ENCODE peak calls at places on chromosome 11, in ten cellular contexts. B, C, O, V, W, X, E, L, J and N are unnamed samples.

GRCh38 chr11:14446701-14447169 is 52.9 kb downstream of the COPB1 start:
- DNase-seq in B (no peak), C (no peak), O (no peak), V (no peak), W (no peak), X (no peak), E (no peak), L (peak), J (no peak), N (no peak)

GRCh38 chr11:111460752-111461305 is 51.4 kb downstream of the BTG4 start:
- DNase-seq in B (no peak), C (no peak), O (no peak), V (no peak), W (no peak), X (no peak), E (peak), L (peak), J (no peak), N (no peak)

GRCh38 chr11:70680781-70681281 is 282.5 kb downstream of the CTTN start:
- DNase-seq in B (no peak), C (no peak), O (no peak), V (no peak), W (no peak), X (no peak), E (no peak), L (no peak), J (no peak), N (no peak)

GRCh38 chr11:65555693-65556231 is 2.4 kb downstream of the LTBP3 start:
- DNase-seq in B (peak), C (peak), O (no peak), V (peak), W (no peak), X (no peak), E (peak), L (peak), J (no peak), N (no peak)

GRCh38 chr11:7019500-7020182 is 505 bp downstream of the ZNF214 start:
- DNase-seq in B (peak), C (peak), O (no peak), V (peak), W (peak), X (no peak), E (no peak), L (peak), J (peak), N (peak)

GRCh38 chr11:75802913-75803820 is 11.8 kb upstream of the UVRAG start:
- DNase-seq in B (peak), C (peak), O (peak), V (peak), W (no peak), X (peak), E (peak), L (peak), J (peak), N (no peak)

GRCh38 chr11:4665424-4665823 is 21.6 kb downstream of the OR51E1 start:
- DNase-seq in B (no peak), C (no peak), O (no peak), V (no peak), W (no peak), X (no peak), E (no peak), L (peak), J (no peak), N (no peak)

GRCh38 chr11:2256293-2256913 is 14.0 kb downstream of the ASCL2 start:
- DNase-seq in B (no peak), C (no peak), O (no peak), V (peak), W (peak), X (no peak), E (peak), L (no peak), J (no peak), N (no peak)

GRCh38 chr11:34086554-34087278 is 18.7 kb upstream of the NAT10 start:
- DNase-seq in B (no peak), C (no peak), O (no peak), V (no peak), W (no peak), X (no peak), E (no peak), L (peak), J (no peak), N (no peak)

GRCh38 chr11:93890441-93891051 is 40.1 kb upstream of the VSTM5 start:
- DNase-seq in B (no peak), C (no peak), O (no peak), V (no peak), W (no peak), X (no peak), E (no peak), L (no peak), J (no peak), N (no peak)

GRCh38 chr11:44968510-44968909 is 17.8 kb upstream of the TP53I11 start:
- DNase-seq in B (no peak), C (no peak), O (no peak), V (no peak), W (no peak), X (no peak), E (no peak), L (no peak), J (no peak), N (no peak)

GRCh38 chr11:75490221-75491181 is 35.2 kb downstream of the GDPD5 start:
- DNase-seq in B (no peak), C (no peak), O (no peak), V (no peak), W (no peak), X (no peak), E (no peak), L (peak), J (no peak), N (no peak)

GRCh38 chr11:44637477-44637876 is 72.0 kb downstream of the CD82 start:
- DNase-seq in B (no peak), C (no peak), O (no peak), V (no peak), W (no peak), X (no peak), E (no peak), L (no peak), J (no peak), N (no peak)

GRCh38 chr11:70289582-70289981 is 19.1 kb downstream of the PPFIA1 start:
- DNase-seq in B (no peak), C (no peak), O (no peak), V (no peak), W (no peak), X (no peak), E (no peak), L (no peak), J (no peak), N (no peak)

GRCh38 chr11:43942651-43943356 is 367 bp downstream of the C11orf96 start:
- DNase-seq in B (no peak), C (peak), O (no peak), V (peak), W (peak), X (no peak), E (peak), L (peak), J (peak), N (no peak)

GRCh38 chr11:19076744-19077589 is 16.4 kb upstream of the MRGPRX2 start:
- DNase-seq in B (no peak), C (peak), O (peak), V (peak), W (peak), X (peak), E (peak), L (peak), J (peak), N (peak)

GRCh38 chr11:41201156-41201555 is 258.3 kb downstream of the LRRC4C start:
- DNase-seq in B (no peak), C (no peak), O (no peak), V (peak), W (no peak), X (peak), E (no peak), L (peak), J (peak), N (no peak)

GRCh38 chr11:73968356-73968966 is 14.2 kb downstream of the UCP2 start:
- DNase-seq in B (no peak), C (no peak), O (no peak), V (no peak), W (no peak), X (no peak), E (no peak), L (no peak), J (no peak), N (no peak)
- TF ChIP-seq CTCF in B (no peak), C (no peak), O (no peak), V (no peak), W (no peak), X (no peak), E (no peak), L (no peak), J (no peak), N (no peak)

GRCh38 chr11:119572481-119573424 is 149.8 kb upstream of the THY1 start:
- DNase-seq in B (no peak), C (no peak), O (no peak), V (peak), W (no peak), X (no peak), E (no peak), L (no peak), J (no peak), N (peak)
- TF ChIP-seq CTCF in B (no peak), C (no peak), O (no peak), V (peak), W (no peak), X (no peak), E (no peak), L (no peak), J (peak), N (peak)

GRCh38 chr11:133347988-133348387 is 184.3 kb downstream of the OPCML start:
- DNase-seq in B (no peak), C (no peak), O (no peak), V (no peak), W (no peak), X (no peak), E (no peak), L (no peak), J (no peak), N (no peak)

GRCh38 chr11:133354069-133354468 is 178.2 kb downstream of the OPCML start:
- DNase-seq in B (no peak), C (no peak), O (no peak), V (no peak), W (no peak), X (no peak), E (no peak), L (peak), J (no peak), N (no peak)

GRCh38 chr11:133355095-133355494 is 177.2 kb downstream of the OPCML start:
- DNase-seq in B (no peak), C (no peak), O (no peak), V (no peak), W (no peak), X (no peak), E (no peak), L (no peak), J (no peak), N (no peak)

GRCh38 chr11:133350045-133350444 is 182.3 kb downstream of the OPCML start:
- DNase-seq in B (no peak), C (no peak), O (no peak), V (no peak), W (no peak), X (no peak), E (no peak), L (no peak), J (no peak), N (no peak)
- TF ChIP-seq CTCF in B (no peak), C (no peak), O (no peak), V (no peak), W (no peak), X (no peak), E (no peak), L (no peak), J (no peak), N (no peak)

DNA sequence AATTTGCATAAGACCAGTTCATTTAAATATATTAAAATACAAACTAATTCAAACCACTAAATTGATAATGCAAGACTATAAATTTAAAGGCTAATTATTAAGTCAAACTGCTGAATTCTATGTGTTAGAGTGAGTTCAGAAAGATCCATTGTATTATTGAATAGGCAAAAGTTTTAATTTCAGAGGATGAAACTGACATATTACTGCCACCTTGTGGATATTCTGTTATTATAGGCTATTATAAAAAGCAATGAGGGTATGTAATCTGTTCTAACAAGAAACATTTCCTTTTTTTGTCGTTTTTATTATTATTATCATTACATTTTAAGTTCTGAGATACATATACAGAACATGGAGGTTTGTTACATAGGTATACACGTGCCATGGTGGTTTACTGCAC is 20.9 kb upstream of the NAALAD2 start:
- DNase-seq in B (no peak), C (no peak), O (no peak), V (no peak), W (no peak), X (peak), E (no peak), L (no peak), J (no peak), N (no peak)
- TF ChIP-seq CTCF in B (no peak), C (peak), O (peak), V (peak), W (peak), X (peak), E (no peak), L (peak), J (peak), N (peak)

DNA sequence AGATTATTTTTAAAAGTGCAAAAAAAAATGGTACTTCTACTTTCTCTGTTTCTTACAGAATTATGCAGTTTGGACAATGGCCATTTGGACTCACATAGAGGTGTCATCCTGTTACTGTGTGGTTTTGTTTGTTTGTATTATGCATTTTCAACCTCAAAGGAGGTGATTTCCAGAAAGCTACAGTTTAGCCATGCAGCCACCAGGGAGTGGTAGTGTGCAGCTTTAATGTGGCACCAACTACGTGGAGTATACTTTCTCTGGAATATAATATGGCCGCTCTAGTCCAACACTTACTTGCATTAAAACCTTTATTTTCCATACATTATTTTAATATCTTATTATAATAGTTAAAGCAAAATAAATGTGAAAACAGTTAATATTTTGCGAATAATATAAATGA is 469.9 kb upstream of the KIRREL3 start:
- DNase-seq in B (no peak), C (no peak), O (no peak), V (peak), W (no peak), X (peak), E (no peak), L (no peak), J (no peak), N (no peak)
- TF ChIP-seq CTCF in B (no peak), C (no peak), O (no peak), V (peak), W (peak), X (peak), E (no peak), L (peak), J (peak), N (peak)

DNA sequence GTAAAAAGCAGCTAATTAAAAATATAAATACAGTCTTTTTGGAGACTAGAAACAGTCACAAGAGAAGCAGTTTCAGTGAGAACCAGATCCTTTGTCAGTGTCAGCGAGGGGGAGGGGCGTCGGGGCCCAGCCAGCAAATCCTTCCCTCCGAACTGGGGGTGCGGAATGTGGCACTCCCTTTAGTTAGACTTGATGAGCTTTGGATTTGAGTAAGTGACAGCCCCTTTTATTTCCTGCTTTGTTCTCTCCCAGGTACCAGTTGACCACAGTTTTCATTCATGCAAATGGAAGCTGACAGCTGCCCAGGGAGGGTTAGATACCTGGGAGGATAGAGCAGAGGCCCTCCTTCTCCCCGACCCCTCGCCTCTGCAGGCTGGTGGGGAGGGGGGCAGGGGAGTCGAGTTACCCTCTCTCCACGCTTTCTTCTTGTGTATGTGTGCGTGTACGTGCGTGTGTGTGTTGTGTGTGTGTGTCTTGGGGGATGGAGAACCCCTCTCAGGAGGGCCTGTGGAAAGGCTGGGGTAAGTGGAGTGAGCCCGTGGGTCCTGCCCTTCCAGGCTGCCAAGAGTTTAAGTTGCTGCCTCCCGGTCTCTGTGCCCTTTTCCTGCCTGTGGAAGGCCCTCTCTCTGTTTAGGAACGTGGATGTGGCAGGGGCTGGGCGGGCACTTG is 38.3 kb downstream of the PTPRJ start:
- DNase-seq in B (no peak), C (no peak), O (no peak), V (peak), W (no peak), X (peak), E (no peak), L (no peak), J (no peak), N (no peak)
- TF ChIP-seq CTCF in B (no peak), C (no peak), O (no peak), V (no peak), W (no peak), X (no peak), E (no peak), L (no peak), J (no peak), N (no peak)

GRCh38 chr11:132336781-132337535 is 966.5 kb downstream of the NTM start:
- DNase-seq in B (no peak), C (no peak), O (no peak), V (no peak), W (no peak), X (no peak), E (no peak), L (no peak), J (no peak), N (no peak)

GRCh38 chr11:132334769-132335280 is 964.4 kb downstream of the NTM start:
- DNase-seq in B (no peak), C (no peak), O (no peak), V (no peak), W (no peak), X (no peak), E (peak), L (peak), J (no peak), N (no peak)

GRCh38 chr11:132332521-132332920 is 962.1 kb downstream of the NTM start:
- DNase-seq in B (no peak), C (no peak), O (no peak), V (no peak), W (no peak), X (no peak), E (no peak), L (no peak), J (no peak), N (no peak)

GRCh38 chr11:132337819-132338416 is 967.5 kb downstream of the NTM start:
- DNase-seq in B (no peak), C (no peak), O (no peak), V (no peak), W (no peak), X (no peak), E (peak), L (no peak), J (no peak), N (no peak)

DNA sequence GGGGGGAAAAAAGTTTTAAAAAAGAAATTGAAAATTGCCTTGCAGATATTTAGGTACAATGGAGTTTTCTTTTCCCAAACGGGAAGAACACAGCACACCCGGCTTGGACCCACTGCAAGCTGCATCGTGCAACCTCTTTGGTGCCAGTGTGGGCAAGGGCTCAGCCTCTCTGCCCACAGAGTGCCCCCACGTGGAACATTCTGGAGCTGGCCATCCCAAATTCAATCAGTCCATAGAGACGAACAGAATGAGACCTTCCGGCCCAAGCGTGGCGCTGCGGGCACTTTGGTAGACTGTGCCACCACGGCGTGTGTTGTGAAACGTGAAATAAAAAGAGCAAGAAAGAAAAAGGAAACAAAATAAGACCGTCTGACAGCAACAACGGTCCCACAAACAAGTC is 964.9 kb downstream of the NTM start:
- DNase-seq in B (no peak), C (no peak), O (no peak), V (no peak), W (no peak), X (no peak), E (peak), L (no peak), J (no peak), N (no peak)
- TF ChIP-seq CTCF in B (no peak), C (no peak), O (no peak), V (no peak), W (no peak), X (no peak), E (no peak), L (no peak), J (no peak), N (no peak)

GRCh38 chr11:67583319-67584204 is at the start of gene GSTP1:
- DNase-seq in B (peak), C (peak), O (peak), V (peak), W (peak), X (peak), E (peak), L (peak), J (peak), N (peak)
- TF ChIP-seq CTCF in B (peak), C (peak), O (peak), V (peak), W (peak), X (peak), E (no peak), L (peak), J (peak), N (peak)

GRCh38 chr11:124071622-124071948 is 30.5 kb upstream of the OR10G7 start:
- DNase-seq in B (no peak), C (no peak), O (no peak), V (no peak), W (no peak), X (no peak), E (no peak), L (no peak), J (no peak), N (no peak)
- TF ChIP-seq CTCF in B (no peak), C (no peak), O (no peak), V (no peak), W (no peak), X (peak), E (no peak), L (no peak), J (no peak), N (peak)